ENCODE peak calls at places on chromosomes 11 and 22, in seven cellular contexts. C, D, J, E, V, Q and A are unnamed samples.

GRCh38 chr11:69801513-69802335 is 17.5 kb downstream of the FGF3 start:
- DNase-seq in C (peak), D (no peak), J (peak), E (no peak), V (no peak), Q (peak), A (peak)

GRCh38 chr11:64251986-64252837 is 882 bp downstream of the PLCB3 start:
- DNase-seq in C (peak), D (no peak), J (no peak), E (no peak), V (no peak), Q (peak), A (peak)

GRCh38 chr22:44026630-44027511 is 2.8 kb downstream of the PARVB start:
- DNase-seq in C (peak), D (no peak), J (peak), E (peak), V (no peak), Q (peak), A (no peak)

GRCh38 chr11:125210112-125210511 is 45.6 kb downstream of the PKNOX2 start:
- DNase-seq in C (no peak), D (no peak), J (no peak), E (no peak), V (no peak), Q (no peak), A (no peak)

GRCh38 chr22:46830001-46830715 is 67.7 kb downstream of the TBC1D22A start:
- DNase-seq in C (no peak), D (peak), J (peak), E (peak), V (peak), Q (no peak), A (peak)

GRCh38 chr11:69437001-69437875 is 44.2 kb upstream of the LINC01488 start:
- DNase-seq in C (no peak), D (peak), J (no peak), E (peak), V (peak), Q (no peak), A (peak)

GRCh38 chr11:102416974-102417373 is 35.6 kb downstream of the TMEM123 start:
- DNase-seq in C (no peak), D (no peak), J (no peak), E (no peak), V (no peak), Q (no peak), A (no peak)

GRCh38 chr22:29146771-29147170 is 58.9 kb upstream of the EMID1 start:
- DNase-seq in C (no peak), D (no peak), J (no peak), E (no peak), V (no peak), Q (no peak), A (no peak)

GRCh38 chr11:114159802-114160588 is 100.5 kb downstream of the ZBTB16 start:
- DNase-seq in C (peak), D (peak), J (peak), E (peak), V (peak), Q (peak), A (peak)

GRCh38 chr11:13674799-13675509 is 6.5 kb downstream of the FAR1 start:
- DNase-seq in C (no peak), D (no peak), J (peak), E (no peak), V (no peak), Q (no peak), A (no peak)

GRCh38 chr22:27987557-27987956 is 68.5 kb upstream of the PITPNB start:
- DNase-seq in C (no peak), D (peak), J (peak), E (peak), V (no peak), Q (no peak), A (no peak)

GRCh38 chr11:103091024-103091423 is 936 bp downstream of the DCUN1D5 start:
- DNase-seq in C (peak), D (no peak), J (peak), E (peak), V (peak), Q (no peak), A (no peak)

GRCh38 chr11:116925050-116925449 is 87.6 kb upstream of the APOA1 start:
- DNase-seq in C (no peak), D (no peak), J (no peak), E (no peak), V (no peak), Q (no peak), A (no peak)

GRCh38 chr11:15828241-15828903 is 528.0 kb downstream of the SOX6 start:
- DNase-seq in C (no peak), D (no peak), J (no peak), E (no peak), V (no peak), Q (no peak), A (no peak)

GRCh38 chr11:72613977-72614376 is 60.2 kb downstream of the PDE2A start:
- DNase-seq in C (no peak), D (no peak), J (no peak), E (no peak), V (no peak), Q (peak), A (no peak)

GRCh38 chr11:111945198-111945597 is 8.1 kb downstream of the DIXDC1 start:
- DNase-seq in C (no peak), D (no peak), J (peak), E (no peak), V (no peak), Q (no peak), A (no peak)

GRCh38 chr11:35253237-35253636 is 114.3 kb downstream of the CD44 start:
- DNase-seq in C (no peak), D (no peak), J (no peak), E (no peak), V (no peak), Q (no peak), A (no peak)

GRCh38 chr11:35875063-35875462 is 68.8 kb upstream of the LDLRAD3 start:
- DNase-seq in C (no peak), D (no peak), J (no peak), E (no peak), V (no peak), Q (no peak), A (no peak)

GRCh38 chr11:117717485-117718314 is 79.3 kb downstream of the DSCAML1 start:
- DNase-seq in C (no peak), D (no peak), J (no peak), E (no peak), V (peak), Q (no peak), A (peak)

GRCh38 chr11:5234390-5234834 is at the start of gene HBD:
- DNase-seq in C (no peak), D (peak), J (peak), E (peak), V (no peak), Q (peak), A (no peak)

DNA sequence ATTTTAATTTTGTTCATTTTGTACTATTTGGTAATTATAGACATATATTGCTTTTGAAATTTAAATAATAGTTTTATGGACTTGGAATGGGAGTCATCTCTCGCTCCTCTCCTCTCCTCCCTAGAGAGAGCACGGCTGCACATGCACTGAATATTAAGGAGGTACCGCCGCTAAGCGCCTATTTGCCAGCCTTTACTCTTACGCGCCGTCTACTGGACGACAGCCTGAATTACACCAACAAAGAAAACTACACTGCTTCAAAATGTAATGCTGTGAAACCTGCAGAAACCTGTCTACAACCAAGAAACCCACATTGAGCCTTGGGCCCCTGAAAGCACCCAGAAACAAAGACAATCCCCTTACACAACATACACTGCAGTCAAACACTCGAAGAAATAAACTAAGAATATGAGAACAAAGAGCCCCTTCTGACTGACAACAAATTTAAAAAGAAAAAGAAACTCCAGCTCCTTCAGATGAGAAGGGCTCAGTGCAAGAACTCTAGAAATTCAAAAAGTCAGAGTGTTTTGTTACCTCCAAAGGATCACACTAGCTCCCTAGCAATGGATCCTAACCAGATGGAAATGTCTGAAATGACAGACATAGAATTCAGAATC is 737.2 kb downstream of the LRRC4C start:
- DNase-seq in C (peak), D (no peak), J (peak), E (peak), V (peak), Q (peak), A (no peak)
- TF ChIP-seq CTCF in C (peak), D (peak), J (peak), E (peak), V (peak), Q (peak), A (no peak)

GRCh38 chr11:61659413-61660196 is 20.6 kb upstream of the DAGLA start:
- DNase-seq in C (no peak), D (no peak), J (peak), E (no peak), V (no peak), Q (no peak), A (no peak)
- TF ChIP-seq CTCF in C (peak), D (no peak), J (no peak), E (no peak), V (no peak), Q (peak), A (no peak)

DNA sequence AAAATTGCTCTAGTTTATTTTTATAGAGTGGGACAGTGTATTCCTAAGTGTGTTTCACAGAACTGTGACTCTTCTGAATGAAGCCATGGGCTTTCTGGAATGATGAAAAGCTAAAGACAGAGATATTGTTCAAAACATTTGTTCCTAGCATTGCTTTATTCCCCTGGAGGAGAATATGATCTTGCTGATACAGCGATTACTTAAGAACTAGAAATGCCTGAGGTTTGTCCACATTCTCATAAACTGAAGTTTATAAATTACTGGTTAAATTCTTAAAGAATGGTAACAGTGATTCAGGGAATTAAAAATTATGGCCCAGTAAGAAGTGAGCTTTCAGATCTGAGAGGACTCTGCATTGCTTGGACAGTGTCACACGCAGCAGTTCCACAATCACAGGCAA is 690.3 kb downstream of the FAM181B start:
- DNase-seq in C (no peak), D (no peak), J (no peak), E (peak), V (no peak), Q (no peak), A (no peak)
- TF ChIP-seq CTCF in C (no peak), D (no peak), J (no peak), E (no peak), V (no peak), Q (no peak), A (no peak)

DNA sequence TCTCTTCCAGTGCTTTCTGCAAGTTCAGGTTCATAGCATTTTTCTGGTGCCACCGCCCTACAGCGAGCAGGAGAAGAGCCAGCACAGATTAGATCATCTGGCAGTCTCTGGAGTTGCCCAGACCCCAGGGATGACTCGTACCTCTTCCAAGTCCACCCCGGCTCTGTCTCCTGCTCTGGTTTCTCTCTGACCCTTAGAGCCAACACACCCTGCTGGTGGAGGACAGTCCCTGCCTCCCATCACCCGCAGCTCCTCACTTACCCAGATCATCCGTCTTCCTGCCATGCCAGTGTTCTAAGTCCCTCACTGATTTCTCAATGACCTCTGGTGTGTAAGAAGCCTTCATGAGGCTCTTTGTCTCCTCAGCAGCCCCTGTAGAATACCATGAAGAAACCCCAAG is 28.0 kb downstream of the TST start:
- DNase-seq in C (no peak), D (no peak), J (no peak), E (no peak), V (no peak), Q (no peak), A (no peak)
- TF ChIP-seq CTCF in C (no peak), D (no peak), J (no peak), E (no peak), V (no peak), Q (no peak), A (peak)